ENCODE peak calls at places on chromosomes 4 and X, in four cellular contexts. One of them, this sample, is unnamed.
A peak's percentile ranks its signal among the peaks of the same experiment; 100 is the strongest.

GRCh38 chrX:134933911-134934310 is 56.9 kb upstream of the SMIM10 start:
- DNase-seq in body of pancreas: no peak
- DNase-seq in endodermal cell: no peak
- DNase-seq in IMR-90: no peak
- DNase-seq in this sample: no peak

GRCh38 chr4:22099896-22100295 is 151.3 kb upstream of the KCNIP4 start:
- DNase-seq in body of pancreas: no peak
- DNase-seq in endodermal cell: no peak
- DNase-seq in IMR-90: no peak
- DNase-seq in this sample: no peak

GRCh38 chrX:99703467-99703866 is 706.6 kb downstream of the PCDH19 start:
- DNase-seq in body of pancreas: no peak
- DNase-seq in endodermal cell: no peak
- DNase-seq in IMR-90: no peak
- DNase-seq in this sample: no peak

GRCh38 chr4:15504041-15504440 is 34.4 kb downstream of the CC2D2A start:
- DNase-seq in body of pancreas: no peak
- DNase-seq in endodermal cell: no peak
- DNase-seq in IMR-90: peak; percentile 8
- DNase-seq in this sample: no peak

GRCh38 chr4:128461300-128462103 is 173.9 kb upstream of the PGRMC2 start:
- DNase-seq in body of pancreas: peak; percentile 49
- DNase-seq in endodermal cell: peak; percentile 53
- DNase-seq in IMR-90: peak; percentile 88
- DNase-seq in this sample: no peak

GRCh38 chrX:151279161-151279560 is 102.8 kb downstream of the GPR50 start:
- DNase-seq in body of pancreas: no peak
- DNase-seq in endodermal cell: no peak
- DNase-seq in IMR-90: no peak
- DNase-seq in this sample: no peak

GRCh38 chr4:54784188-54784671 is 126.5 kb downstream of the KIT start:
- DNase-seq in body of pancreas: peak; percentile 34
- DNase-seq in endodermal cell: no peak
- DNase-seq in IMR-90: peak; percentile 91
- DNase-seq in this sample: no peak

GRCh38 chr4:7423391-7423790 is 11.3 kb downstream of the PSAPL1 start:
- DNase-seq in body of pancreas: peak; percentile 4
- DNase-seq in endodermal cell: no peak
- DNase-seq in IMR-90: no peak
- DNase-seq in this sample: no peak

GRCh38 chr4:11589676-11590075 is 161.0 kb upstream of the HS3ST1 start:
- DNase-seq in body of pancreas: no peak
- DNase-seq in endodermal cell: no peak
- DNase-seq in IMR-90: peak; percentile 69
- DNase-seq in this sample: no peak
- H3K27ac ChIP-seq in body of pancreas: no peak overlapping the region
- H3K27ac ChIP-seq in endodermal cell: no peak overlapping the region
- H3K27ac ChIP-seq in IMR-90: peak overlapping the region; percentile 60
- H3K27ac ChIP-seq in this sample: no peak overlapping the region

DNA sequence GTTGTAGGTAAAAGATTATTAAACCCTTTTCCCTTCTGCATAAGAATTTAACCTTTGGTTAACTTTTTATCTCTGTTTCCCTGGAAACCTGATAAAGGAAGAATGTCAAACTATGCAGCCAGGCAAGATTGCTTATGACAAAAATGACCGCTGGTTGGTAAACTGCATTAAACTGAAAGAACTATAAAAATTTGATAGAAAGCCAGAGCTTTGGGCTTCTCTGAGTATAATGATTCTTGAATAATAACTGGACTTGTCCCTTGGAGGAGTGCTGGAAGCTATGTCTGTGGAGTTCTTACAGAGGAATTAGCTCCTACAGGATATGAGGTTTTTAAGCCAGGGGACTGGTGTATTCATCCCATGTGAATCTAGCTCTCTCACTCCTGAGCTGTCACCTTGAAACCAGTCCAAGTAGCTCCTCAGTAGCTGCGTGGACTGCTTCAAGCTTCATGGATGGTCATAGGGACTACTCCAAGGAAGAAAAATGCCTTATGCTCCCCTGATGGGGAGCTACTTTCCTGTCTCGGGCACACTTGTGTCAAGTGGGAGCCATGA is 52.0 kb downstream of the RASL11B start:
- DNase-seq in body of pancreas: peak; percentile 23
- DNase-seq in endodermal cell: no peak
- DNase-seq in IMR-90: peak; percentile 89
- DNase-seq in this sample: no peak
- H3K27ac ChIP-seq in body of pancreas: peak overlapping the region; percentile 25
- H3K27ac ChIP-seq in endodermal cell: no peak overlapping the region
- H3K27ac ChIP-seq in IMR-90: peak overlapping the region; percentile 63
- H3K27ac ChIP-seq in this sample: no peak overlapping the region

GRCh38 chrX:154027003-154027402 is 7.3 kb upstream of the IRAK1 start:
- DNase-seq in body of pancreas: no peak
- DNase-seq in endodermal cell: no peak
- DNase-seq in IMR-90: no peak
- DNase-seq in this sample: no peak

GRCh38 chrX:154025230-154025629 is 5.5 kb upstream of the IRAK1 start:
- DNase-seq in body of pancreas: no peak
- DNase-seq in endodermal cell: no peak
- DNase-seq in IMR-90: no peak
- DNase-seq in this sample: no peak

GRCh38 chrX:154028502-154029184 is 8.9 kb upstream of the IRAK1 start:
- DNase-seq in body of pancreas: no peak
- DNase-seq in endodermal cell: no peak
- DNase-seq in IMR-90: no peak
- DNase-seq in this sample: no peak

GRCh38 chrX:154024271-154024670 is 4.6 kb upstream of the IRAK1 start:
- DNase-seq in body of pancreas: no peak
- DNase-seq in endodermal cell: no peak
- DNase-seq in IMR-90: no peak
- DNase-seq in this sample: no peak

DNA sequence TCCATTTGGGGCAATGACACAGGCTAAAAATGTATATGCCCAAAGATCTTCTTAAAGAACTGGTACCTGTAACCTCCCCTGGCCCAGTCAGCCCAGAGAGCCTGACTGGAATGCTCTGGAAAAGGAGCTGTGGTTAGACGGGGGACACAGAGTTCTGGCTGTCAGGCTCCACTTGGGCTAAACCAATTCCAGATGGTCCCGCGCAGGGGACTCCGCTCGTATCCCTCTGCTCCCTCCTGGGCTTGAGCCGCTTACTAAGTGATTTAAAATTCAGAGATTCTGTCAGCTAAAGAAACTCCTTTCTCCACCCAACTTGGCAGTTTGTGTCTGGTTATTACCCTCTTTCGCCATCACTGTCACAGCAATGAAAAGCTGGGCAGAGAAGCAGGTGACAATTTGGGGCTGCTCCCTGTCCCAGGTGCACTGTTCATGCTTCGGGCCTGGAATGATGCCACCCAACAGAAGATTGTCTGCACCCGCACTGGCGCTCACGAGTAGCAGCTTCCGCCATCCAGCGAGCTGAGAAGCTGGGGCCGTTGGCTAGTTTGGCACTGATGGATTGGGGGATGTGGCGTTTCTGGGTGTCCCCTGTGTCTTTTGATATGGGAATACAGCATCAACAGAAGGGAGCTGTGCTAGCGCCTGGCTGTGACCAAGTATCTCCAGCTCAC is 6.6 kb upstream of the IRAK1 start:
- DNase-seq in body of pancreas: no peak
- DNase-seq in endodermal cell: no peak
- DNase-seq in IMR-90: no peak
- DNase-seq in this sample: no peak
- H3K27ac ChIP-seq in body of pancreas: no peak overlapping the region
- H3K27ac ChIP-seq in endodermal cell: no peak overlapping the region
- H3K27ac ChIP-seq in IMR-90: no peak overlapping the region
- H3K27ac ChIP-seq in this sample: peak overlapping the region; percentile 15

GRCh38 chr4:186764457-186764856 is 40.8 kb upstream of the FAT1 start:
- DNase-seq in body of pancreas: no peak
- DNase-seq in endodermal cell: no peak
- DNase-seq in IMR-90: no peak
- DNase-seq in this sample: no peak

GRCh38 chr4:186767794-186768193 is 44.1 kb upstream of the FAT1 start:
- DNase-seq in body of pancreas: no peak
- DNase-seq in endodermal cell: no peak
- DNase-seq in IMR-90: no peak
- DNase-seq in this sample: no peak

GRCh38 chr4:186765673-186766546 is 42.3 kb upstream of the FAT1 start:
- DNase-seq in body of pancreas: no peak
- DNase-seq in endodermal cell: no peak
- DNase-seq in IMR-90: no peak
- DNase-seq in this sample: no peak

GRCh38 chr4:186762865-186763264 is 39.2 kb upstream of the FAT1 start:
- DNase-seq in body of pancreas: no peak
- DNase-seq in endodermal cell: no peak
- DNase-seq in IMR-90: no peak
- DNase-seq in this sample: no peak

DNA sequence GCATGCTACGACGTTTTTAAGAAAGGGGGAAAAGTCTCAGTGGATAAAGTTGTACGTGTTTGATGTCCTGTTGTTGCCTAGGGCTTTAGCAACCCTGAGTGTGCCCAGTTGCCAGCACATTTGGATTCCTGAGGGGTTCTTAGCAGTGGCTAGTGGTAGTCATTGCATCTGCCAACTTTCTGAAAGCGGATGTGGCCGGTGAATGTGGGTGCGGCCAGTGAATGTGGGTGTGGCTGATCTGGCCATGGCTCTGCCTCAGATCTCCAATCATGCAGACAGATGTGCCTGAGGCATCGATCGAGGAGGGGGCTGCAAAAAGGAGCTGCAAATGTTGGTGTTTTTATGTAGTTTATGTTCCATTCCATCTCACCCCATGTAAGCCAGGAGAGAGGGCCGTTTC is 41.5 kb upstream of the FAT1 start:
- DNase-seq in body of pancreas: no peak
- DNase-seq in endodermal cell: peak; percentile 66
- DNase-seq in IMR-90: peak; percentile 20
- DNase-seq in this sample: peak; percentile 85
- H3K27ac ChIP-seq in body of pancreas: no peak overlapping the region
- H3K27ac ChIP-seq in endodermal cell: no peak overlapping the region
- H3K27ac ChIP-seq in IMR-90: no peak overlapping the region
- H3K27ac ChIP-seq in this sample: peak overlapping the region; percentile 96

DNA sequence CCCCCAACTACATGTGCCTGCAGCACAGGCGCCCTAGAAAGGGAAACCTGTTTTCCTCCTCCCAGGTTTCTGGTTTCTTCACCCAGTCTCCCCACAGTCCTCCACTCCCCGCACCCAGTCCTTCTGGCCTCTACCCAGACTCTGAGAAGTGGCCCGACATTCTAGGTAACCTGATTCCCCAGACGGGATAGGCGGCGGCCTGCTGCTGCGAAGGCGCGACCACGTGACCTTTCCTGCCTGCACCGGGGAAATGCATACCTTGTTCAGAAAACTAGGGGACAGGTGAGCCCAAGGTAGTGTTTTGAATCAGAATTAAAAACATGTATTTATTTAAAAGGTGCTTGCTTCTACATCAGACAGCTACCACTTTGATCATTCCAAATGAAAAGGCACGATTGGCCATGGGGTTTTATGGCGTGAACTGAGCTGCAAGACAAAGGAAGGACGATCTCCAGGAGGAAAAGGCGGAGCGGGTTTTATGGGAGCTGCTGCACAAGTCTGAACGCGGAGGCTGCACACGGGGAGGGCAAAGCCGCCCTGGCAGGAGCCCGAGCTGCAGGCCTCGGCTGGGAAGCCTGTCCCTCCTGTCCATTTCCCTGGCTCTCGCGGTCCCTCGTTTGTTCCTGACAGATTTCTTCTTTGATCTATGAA is 150.7 kb downstream of the SPRY1 start:
- DNase-seq in body of pancreas: peak; percentile 89
- DNase-seq in endodermal cell: peak; percentile 93
- DNase-seq in IMR-90: no peak
- DNase-seq in this sample: peak; percentile 28
- H3K27ac ChIP-seq in body of pancreas: peak overlapping the region; percentile 76
- H3K27ac ChIP-seq in endodermal cell: no peak overlapping the region
- H3K27ac ChIP-seq in IMR-90: no peak overlapping the region
- H3K27ac ChIP-seq in this sample: peak overlapping the region; percentile 84

GRCh38 chrX:38819163-38819562 is 17.9 kb downstream of the MID1IP1 start:
- DNase-seq in body of pancreas: no peak
- DNase-seq in endodermal cell: no peak
- DNase-seq in IMR-90: no peak
- DNase-seq in this sample: no peak

GRCh38 chrX:38811515-38812239 is 10.4 kb downstream of the MID1IP1 start:
- DNase-seq in body of pancreas: no peak
- DNase-seq in endodermal cell: no peak
- DNase-seq in IMR-90: no peak
- DNase-seq in this sample: peak; percentile 21

GRCh38 chrX:38817004-38817703 is 15.9 kb downstream of the MID1IP1 start:
- DNase-seq in body of pancreas: peak; percentile 42
- DNase-seq in endodermal cell: peak; percentile 57
- DNase-seq in IMR-90: peak; percentile 43
- DNase-seq in this sample: no peak

GRCh38 chrX:38819709-38820108 is 18.4 kb downstream of the MID1IP1 start:
- DNase-seq in body of pancreas: no peak
- DNase-seq in endodermal cell: no peak
- DNase-seq in IMR-90: no peak
- DNase-seq in this sample: no peak

DNA sequence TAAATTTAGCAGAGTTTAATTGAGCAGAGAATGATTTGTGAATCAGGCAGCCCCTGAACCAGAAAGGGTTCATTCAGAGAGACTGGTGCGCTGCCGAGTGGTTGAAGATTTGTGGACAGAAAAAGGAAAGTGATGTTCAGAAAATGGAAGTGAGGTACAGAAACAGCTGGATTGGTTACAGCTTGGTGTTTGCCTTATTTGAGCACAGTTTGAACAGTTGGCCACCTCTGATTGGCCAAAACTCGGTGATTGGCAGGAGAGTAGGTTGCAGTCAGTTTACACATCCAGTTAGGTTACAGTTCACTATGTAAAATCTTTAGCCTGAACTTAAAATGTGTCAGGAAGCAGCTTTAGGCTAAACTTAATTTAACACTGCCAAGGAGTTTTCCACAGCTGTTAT is 14.9 kb downstream of the MID1IP1 start:
- DNase-seq in body of pancreas: peak; percentile 37
- DNase-seq in endodermal cell: no peak
- DNase-seq in IMR-90: no peak
- DNase-seq in this sample: no peak
- H3K27ac ChIP-seq in body of pancreas: no peak overlapping the region
- H3K27ac ChIP-seq in endodermal cell: no peak overlapping the region
- H3K27ac ChIP-seq in IMR-90: no peak overlapping the region
- H3K27ac ChIP-seq in this sample: no peak overlapping the region

GRCh38 chr4:123417813-123418212 is 21.2 kb downstream of the SPRY1 start:
- DNase-seq in body of pancreas: no peak
- DNase-seq in endodermal cell: no peak
- DNase-seq in IMR-90: no peak
- DNase-seq in this sample: no peak
- H3K27ac ChIP-seq in body of pancreas: no peak overlapping the region
- H3K27ac ChIP-seq in endodermal cell: peak overlapping the region; percentile 82
- H3K27ac ChIP-seq in IMR-90: peak overlapping the region; percentile 46
- H3K27ac ChIP-seq in this sample: no peak overlapping the region

This sample was measured in RWPE1.